ENCODE peak calls at places on chromosomes 6 and 20, in four cellular contexts. R, H, I and E are unnamed samples.

GRCh38 chr6:16670183-16670582 is 91.1 kb downstream of the ATXN1 start:
- DNase-seq in R (no peak), H (peak), I (no peak), E (no peak)

GRCh38 chr20:38304845-38305447 is 990 bp downstream of the BPI start:
- DNase-seq in R (peak), H (peak), I (peak), E (no peak)

GRCh38 chr6:77231438-77232305 is 231.6 kb downstream of the HTR1B start:
- DNase-seq in R (peak), H (peak), I (no peak), E (peak)

GRCh38 chr6:68559716-68560115 is 75.4 kb upstream of the ADGRB3 start:
- DNase-seq in R (no peak), H (peak), I (no peak), E (peak)

GRCh38 chr6:33161354-33162320 is 30.6 kb downstream of the COL11A2 start:
- DNase-seq in R (peak), H (peak), I (peak), E (peak)

GRCh38 chr6:128950864-128951263 is 67.9 kb downstream of the LAMA2 start:
- DNase-seq in R (no peak), H (no peak), I (no peak), E (no peak)

GRCh38 chr6:111692327-111693164 is 86.9 kb upstream of the TRAF3IP2 start:
- DNase-seq in R (no peak), H (no peak), I (no peak), E (no peak)

GRCh38 chr6:3977875-3978711 is 100.8 kb downstream of the FAM217A start:
- DNase-seq in R (peak), H (peak), I (no peak), E (peak)

GRCh38 chr20:46332373-46333135 is 24.3 kb upstream of the CDH22 start:
- DNase-seq in R (no peak), H (no peak), I (no peak), E (no peak)

GRCh38 chr6:157075549-157076426 is 247.5 kb downstream of the TMEM242 start:
- DNase-seq in R (peak), H (no peak), I (no peak), E (no peak)

GRCh38 chr20:443223-443793 is 19.0 kb downstream of the TBC1D20 start:
- DNase-seq in R (no peak), H (no peak), I (no peak), E (no peak)

GRCh38 chr6:37442416-37443218 is 9.6 kb downstream of the CMTR1 start:
- DNase-seq in R (no peak), H (peak), I (no peak), E (no peak)
- H3K4me3 ChIP-seq in R (no peak), H (no peak), I (no peak), E (no peak)

DNA sequence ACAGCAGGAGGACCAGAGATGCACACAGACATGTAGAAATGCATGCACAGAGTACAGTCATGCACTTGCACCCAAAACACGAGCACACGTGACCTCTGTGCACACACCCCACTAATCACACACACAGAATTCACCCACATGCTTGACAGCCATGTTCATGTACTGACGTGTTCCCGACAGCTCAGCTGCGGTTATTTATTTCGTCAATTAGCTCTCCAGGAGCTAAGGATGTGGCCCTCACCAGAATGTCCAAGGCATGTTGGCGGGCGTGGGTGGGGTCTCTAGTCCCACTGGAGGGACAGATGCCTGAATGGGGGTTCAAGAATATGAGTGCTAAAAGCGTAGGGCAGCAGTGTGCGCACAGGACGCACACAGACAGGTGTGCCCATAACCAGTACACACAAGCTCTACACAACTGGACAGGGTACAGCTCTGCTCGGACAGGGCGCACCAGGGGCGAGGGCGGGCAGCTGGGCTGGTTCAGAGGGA is 571 bp upstream of the PRPF6 start:
- DNase-seq in R (no peak), H (no peak), I (no peak), E (no peak)
- H2AK5ac ChIP-seq in R (peak), H (no peak), I (peak), E (peak)

GRCh38 chr20:51665543-51666118 is 102.6 kb downstream of the ATP9A start:
- DNase-seq in R (no peak), H (no peak), I (no peak), E (no peak)
- H3K4me3 ChIP-seq in R (no peak), H (no peak), I (no peak), E (no peak)

GRCh38 chr6:45498620-45499019 is 120.9 kb upstream of the SUPT3H start:
- DNase-seq in R (peak), H (no peak), I (no peak), E (no peak)

GRCh38 chr6:45502446-45502845 is 124.7 kb upstream of the SUPT3H start:
- DNase-seq in R (no peak), H (no peak), I (no peak), E (no peak)

GRCh38 chr6:45504947-45505346 is 127.2 kb upstream of the SUPT3H start:
- DNase-seq in R (peak), H (peak), I (peak), E (peak)

GRCh38 chr6:45505470-45505869 is 127.7 kb upstream of the SUPT3H start:
- DNase-seq in R (no peak), H (no peak), I (no peak), E (no peak)

DNA sequence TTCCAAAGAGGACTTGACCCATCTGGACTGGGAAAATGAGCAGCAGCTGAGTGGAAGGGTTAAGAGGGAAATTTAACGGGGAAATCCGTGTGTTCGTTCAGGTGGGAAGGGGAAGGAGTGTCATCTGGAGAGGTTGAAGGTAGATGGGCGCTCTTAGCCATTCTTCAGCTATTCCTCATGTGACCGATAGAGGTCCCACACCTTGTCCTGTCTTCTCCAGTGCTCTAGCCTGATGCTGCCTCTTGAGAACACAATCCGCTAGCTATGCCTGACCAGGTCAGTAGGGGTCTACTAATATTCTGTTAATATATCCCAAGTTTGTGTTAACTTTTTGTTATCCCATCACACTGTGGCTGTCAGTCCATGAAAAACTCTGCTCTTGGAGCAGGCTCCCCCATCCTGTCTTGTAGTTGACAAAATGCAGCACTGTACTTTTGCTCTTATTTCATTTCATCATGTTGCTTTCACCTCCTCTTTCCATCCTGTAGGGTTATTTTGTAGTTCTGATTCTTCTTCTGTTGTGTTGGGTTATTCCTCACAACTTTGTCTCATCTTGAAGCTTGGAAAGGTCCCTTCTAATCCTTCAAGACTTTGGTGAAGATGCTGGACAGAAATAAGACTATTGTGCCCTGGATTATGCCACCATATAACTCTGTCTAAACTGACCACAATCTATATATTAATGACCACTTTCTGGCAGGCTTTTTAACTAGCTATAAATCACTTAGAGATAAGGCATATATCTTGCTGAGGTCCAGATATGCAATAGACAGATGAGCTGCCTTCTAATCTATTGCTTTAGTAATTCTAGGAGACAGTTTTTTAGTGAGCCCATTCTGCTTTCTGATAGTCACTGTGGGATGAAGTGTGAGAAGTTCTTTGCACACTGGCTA is 123.4 kb upstream of the SUPT3H start:
- DNase-seq in R (no peak), H (no peak), I (peak), E (no peak)
- H2AK5ac ChIP-seq in R (peak), H (no peak), I (no peak), E (no peak)

GRCh38 chr20:63441777-63442493 is 30.5 kb downstream of the KCNQ2 start:
- DNase-seq in R (peak), H (no peak), I (peak), E (no peak)

GRCh38 chr20:63439866-63440265 is 32.6 kb downstream of the KCNQ2 start:
- DNase-seq in R (no peak), H (no peak), I (no peak), E (no peak)

GRCh38 chr20:63440366-63440955 is 32.0 kb downstream of the KCNQ2 start:
- DNase-seq in R (no peak), H (no peak), I (no peak), E (no peak)

GRCh38 chr20:63443606-63444395 is 28.7 kb downstream of the KCNQ2 start:
- DNase-seq in R (no peak), H (no peak), I (no peak), E (no peak)

DNA sequence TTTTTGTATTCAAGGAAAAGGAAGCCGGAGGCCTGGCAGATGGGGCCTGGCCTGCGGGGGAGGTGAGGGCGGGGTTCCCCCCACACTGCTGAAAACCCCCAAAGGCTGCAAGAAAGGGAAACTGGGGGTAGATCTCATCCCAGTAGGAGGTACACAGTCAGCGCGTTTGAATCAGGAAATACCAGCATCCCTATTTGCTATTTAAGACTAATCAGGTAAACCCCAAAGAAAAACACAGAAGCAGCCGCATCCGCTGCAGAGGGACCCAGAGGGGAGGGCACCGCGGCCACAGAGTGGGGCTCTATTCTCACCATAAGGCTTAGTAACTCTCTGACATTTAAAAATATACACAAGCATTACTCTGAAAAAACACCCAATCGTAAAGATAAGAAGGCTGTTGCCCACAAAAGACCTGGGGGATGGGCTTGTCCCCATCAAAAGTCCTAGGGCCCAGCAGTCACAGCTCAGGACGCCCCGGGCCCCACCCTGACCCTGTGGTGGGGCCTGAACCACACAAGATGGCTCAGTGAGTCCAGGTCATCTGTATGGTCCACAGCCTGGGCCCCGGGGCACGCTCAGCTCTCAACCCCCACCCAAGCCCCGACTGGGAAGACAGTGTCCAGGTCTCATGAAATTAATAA is 31.2 kb downstream of the KCNQ2 start:
- DNase-seq in R (no peak), H (no peak), I (no peak), E (no peak)
- H3K4me3 ChIP-seq in R (no peak), H (no peak), I (no peak), E (no peak)

GRCh38 chr20:8744228-8744844 is 324.6 kb upstream of the PLCB4 start:
- DNase-seq in R (peak), H (no peak), I (no peak), E (no peak)

GRCh38 chr20:8749986-8750385 is 318.9 kb upstream of the PLCB4 start:
- DNase-seq in R (peak), H (peak), I (no peak), E (no peak)

GRCh38 chr20:8749101-8749500 is 319.8 kb upstream of the PLCB4 start:
- DNase-seq in R (peak), H (no peak), I (no peak), E (no peak)
- H2AK5ac ChIP-seq in R (no peak), H (no peak), I (no peak), E (no peak)